ENCODE peak calls at places on chromosomes 7 and 10, in nine cellular contexts. S is mesenchymal stem cell, B is IMR-90, U is endothelial cell of umbilical vein, J is GM23248, E is colonic mucosa, F is K562, O is trophoblast cell, H is fibroblast of lung. X is an unnamed sample.

GRCh38 chr10:53977262-53977661 is 823.8 kb downstream of the PCDH15 start:
- DNase-seq in S (no peak), B (no peak), U (no peak), J (no peak), E (no peak), F (no peak), O (no peak), H (no peak), X (no peak)

GRCh38 chr10:63007112-63007511 is 126.0 kb upstream of the NRBF2 start:
- DNase-seq in S (no peak), B (no peak), U (no peak), J (no peak), E (no peak), F (no peak), O (no peak), H (no peak), X (no peak)

GRCh38 chr7:21828846-21829245 is 116.9 kb downstream of the CDCA7L start:
- DNase-seq in S (no peak), B (no peak), U (no peak), J (no peak), E (no peak), F (no peak), O (no peak), H (no peak), X (no peak)

GRCh38 chr10:93819520-93819919 is 61.8 kb downstream of the LGI1 start:
- DNase-seq in S (no peak), B (no peak), U (no peak), J (no peak), E (no peak), F (no peak), O (no peak), H (no peak), X (no peak)

GRCh38 chr7:146960747-146961416 is 844.3 kb downstream of the CNTNAP2 start:
- DNase-seq in S (no peak), B (no peak), U (no peak), J (no peak), E (no peak), F (no peak), O (no peak), H (peak), X (no peak)

GRCh38 chr10:1472178-1472577 is 265.1 kb downstream of the ADARB2 start:
- DNase-seq in S (no peak), B (no peak), U (no peak), J (no peak), E (no peak), F (no peak), O (no peak), H (no peak), X (no peak)

GRCh38 chr10:61606971-61607907 is 55.5 kb upstream of the CABCOCO1 start:
- DNase-seq in S (no peak), B (no peak), U (peak), J (peak), E (no peak), F (peak), O (peak), H (no peak), X (peak)

GRCh38 chr10:114623155-114623554 is 34.9 kb downstream of the ABLIM1 start:
- DNase-seq in S (no peak), B (no peak), U (no peak), J (no peak), E (no peak), F (no peak), O (no peak), H (no peak), X (no peak)

GRCh38 chr10:97355571-97355975 is 21.0 kb upstream of the FRAT2 start:
- DNase-seq in S (no peak), B (no peak), U (peak), J (peak), E (peak), F (no peak), O (peak), H (no peak), X (no peak)

GRCh38 chr7:131159961-131160361 is 167.7 kb upstream of the MKLN1 start:
- DNase-seq in S (peak), B (peak), U (no peak), J (peak), E (no peak), F (no peak), O (no peak), H (peak), X (no peak)

GRCh38 chr10:75400163-75400768 is 1.3 kb downstream of the ZNF503 start:
- DNase-seq in S (peak), B (no peak), U (peak), J (peak), E (no peak), F (no peak), O (no peak), H (peak), X (no peak)
- H3K9ac ChIP-seq in S (peak), B (peak), U (peak), J (peak), E (peak), F (no peak), O (peak), H (peak), X (no peak)

GRCh38 chr7:18293759-18294158 is 201.8 kb upstream of the HDAC9 start:
- DNase-seq in S (no peak), B (no peak), U (no peak), J (no peak), E (no peak), F (no peak), O (no peak), H (no peak), X (no peak)
- H3K9ac ChIP-seq in S (no peak), B (no peak), U (no peak), J (no peak), E (no peak), F (no peak), O (no peak), H (no peak), X (no peak)

DNA sequence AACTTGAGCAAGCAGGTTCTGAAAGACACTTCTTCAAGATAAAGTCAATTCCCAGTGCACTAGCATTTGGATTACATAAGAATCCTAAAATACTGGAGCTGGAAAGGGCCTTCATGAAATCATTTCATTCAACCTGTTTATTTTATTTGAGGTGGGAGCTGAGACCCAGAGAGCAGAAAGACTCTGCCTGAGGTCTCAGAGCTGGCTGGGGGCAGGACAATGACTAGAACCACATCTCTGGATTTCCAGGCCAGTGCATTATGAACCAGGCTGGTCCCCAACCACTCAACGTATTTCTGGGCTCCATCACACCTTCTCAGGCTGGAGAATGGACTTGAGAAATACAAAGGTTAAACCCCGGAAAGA is 8.4 kb downstream of the ANXA11 start:
- DNase-seq in S (no peak), B (no peak), U (no peak), J (no peak), E (no peak), F (no peak), O (no peak), H (no peak), X (no peak)
- H3K9ac ChIP-seq in S (no peak), B (no peak), U (no peak), J (no peak), E (peak), F (no peak), O (no peak), H (no peak), X (no peak)

DNA sequence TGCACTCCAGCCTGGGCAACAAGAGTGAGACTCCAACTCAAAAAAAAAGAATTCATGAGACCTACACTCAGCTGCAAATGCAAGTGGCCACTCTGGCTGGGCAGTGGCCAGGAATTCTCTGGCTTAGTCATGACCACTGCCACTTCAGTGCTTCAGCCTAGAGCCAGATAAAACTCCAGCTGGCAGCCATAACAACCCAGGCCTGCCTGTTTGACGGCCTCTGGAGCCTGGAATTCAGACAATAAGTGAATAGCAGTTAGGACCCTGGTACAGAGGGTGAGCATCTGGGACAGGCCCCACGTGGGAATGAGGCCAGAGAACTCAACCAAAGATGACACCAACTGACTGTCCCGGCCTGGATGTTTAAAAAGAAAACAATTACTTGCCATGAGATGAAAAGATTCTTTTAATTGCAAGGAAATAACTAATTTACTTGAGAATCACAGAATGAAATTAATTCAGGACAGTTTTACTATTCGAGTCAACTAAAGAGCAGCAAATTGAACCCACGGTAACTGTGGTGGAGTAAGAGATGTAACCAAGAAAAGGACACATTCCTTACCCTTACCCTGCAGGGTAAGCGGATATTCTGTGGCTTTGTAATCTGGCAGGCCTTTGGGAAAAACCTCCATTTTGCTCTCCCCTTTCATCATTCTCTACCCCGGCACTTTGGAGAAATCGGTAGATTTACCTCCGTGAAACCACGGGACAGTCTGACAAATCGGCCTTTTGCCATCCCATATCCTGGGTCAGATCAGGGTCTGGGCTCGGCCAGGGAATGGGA is 18.7 kb downstream of the RCC1L start:
- DNase-seq in S (peak), B (peak), U (peak), J (peak), E (peak), F (no peak), O (peak), H (peak), X (no peak)
- H3K9ac ChIP-seq in S (peak), B (no peak), U (no peak), J (peak), E (no peak), F (no peak), O (no peak), H (no peak), X (no peak)

GRCh38 chr10:44382131-44382858 is 2.6 kb downstream of the CXCL12 start:
- DNase-seq in S (no peak), B (no peak), U (no peak), J (peak), E (no peak), F (no peak), O (no peak), H (peak), X (no peak)
- H3K9ac ChIP-seq in S (peak), B (no peak), U (no peak), J (peak), E (peak), F (no peak), O (no peak), H (no peak), X (no peak)

GRCh38 chr7:98398567-98399372 is 2.1 kb downstream of the BAIAP2L1 start:
- DNase-seq in S (peak), B (no peak), U (no peak), J (peak), E (no peak), F (peak), O (peak), H (no peak), X (no peak)
- H3K9ac ChIP-seq in S (no peak), B (no peak), U (no peak), J (no peak), E (peak), F (peak), O (no peak), H (no peak), X (no peak)

DNA sequence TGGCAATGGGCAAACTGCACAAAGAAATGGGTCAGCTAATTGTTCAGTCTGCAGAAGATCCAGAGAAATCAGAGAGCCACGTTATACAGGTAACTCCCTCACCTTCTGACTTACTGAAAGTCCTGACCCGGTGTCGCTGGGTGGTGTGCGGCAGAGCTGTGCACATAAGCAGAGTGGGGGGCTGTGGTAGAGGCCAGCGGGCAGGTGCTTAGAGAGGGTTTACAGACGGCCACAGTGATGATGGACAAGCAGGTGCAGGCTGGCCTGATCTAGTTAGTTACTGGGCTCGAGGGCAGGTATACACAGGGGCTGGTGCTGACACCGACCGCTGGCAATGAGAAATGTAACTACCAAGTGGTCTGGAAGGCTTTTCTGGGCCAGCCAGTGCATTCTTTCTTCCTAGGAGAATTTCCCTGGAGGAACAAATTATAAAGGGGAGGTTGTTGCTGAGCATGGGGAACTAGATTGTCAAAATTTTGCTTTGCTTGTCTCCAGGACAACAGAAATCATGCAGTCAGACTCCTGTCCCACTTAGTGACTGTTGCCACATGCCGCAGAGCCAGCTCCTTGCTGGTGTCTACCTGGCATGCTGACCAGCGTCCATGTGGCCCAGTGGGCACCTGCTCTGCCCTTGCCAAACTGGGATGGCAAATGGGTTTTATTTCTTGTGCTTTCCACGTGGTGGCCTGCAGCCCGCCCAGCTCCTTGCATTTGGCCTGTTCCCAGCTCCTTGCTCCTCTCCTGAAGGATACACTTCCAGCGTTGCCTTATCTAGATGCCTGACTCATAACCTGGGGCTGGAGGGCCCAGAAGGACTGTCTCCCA is 28.8 kb downstream of the DENND10 start:
- DNase-seq in S (no peak), B (no peak), U (no peak), J (no peak), E (no peak), F (no peak), O (peak), H (no peak), X (no peak)
- H3K9ac ChIP-seq in S (no peak), B (no peak), U (no peak), J (no peak), E (no peak), F (peak), O (peak), H (no peak), X (no peak)

DNA sequence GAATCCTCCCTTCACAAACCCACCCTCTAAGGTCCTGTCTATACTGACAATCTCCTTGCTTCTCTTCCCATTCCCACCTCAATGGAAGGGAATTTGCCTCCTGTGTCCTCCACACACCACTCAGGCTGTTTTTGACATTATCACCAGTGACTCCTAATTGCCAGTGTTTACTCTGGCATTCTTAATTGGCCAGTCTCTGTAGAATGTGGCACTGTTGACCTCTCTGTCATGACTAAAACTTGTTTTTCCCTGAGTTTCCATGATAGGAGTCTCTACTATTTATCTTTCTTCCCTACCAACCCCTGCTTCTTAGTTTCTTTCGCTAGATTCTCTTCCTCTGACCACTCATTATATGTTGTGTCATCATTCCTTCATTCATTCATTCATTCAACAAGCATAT is 12.1 kb downstream of the SLC16A12 start:
- DNase-seq in S (no peak), B (no peak), U (peak), J (no peak), E (no peak), F (no peak), O (no peak), H (peak), X (no peak)
- H3K9ac ChIP-seq in S (no peak), B (no peak), U (no peak), J (no peak), E (no peak), F (no peak), O (no peak), H (no peak), X (no peak)

DNA sequence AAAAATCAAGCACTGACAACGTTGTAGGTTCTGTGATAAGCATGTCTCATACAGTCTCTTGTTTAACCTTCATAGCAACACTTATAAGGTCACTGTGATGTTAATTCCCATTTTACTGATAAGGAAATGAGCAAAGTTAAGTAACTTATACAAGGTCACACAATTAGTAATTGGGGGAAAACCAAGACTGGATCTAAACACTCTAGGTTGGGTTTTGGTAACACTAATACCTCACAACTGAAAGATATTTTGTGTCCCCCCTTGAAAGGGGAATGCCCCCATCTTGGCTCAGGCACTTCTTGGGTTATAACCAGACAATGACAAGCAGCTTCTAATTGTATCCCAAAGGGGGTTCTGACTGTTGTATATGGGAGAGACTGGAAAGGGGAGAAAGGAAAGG is 36.0 kb upstream of the ABCB4 start:
- DNase-seq in S (no peak), B (no peak), U (no peak), J (no peak), E (no peak), F (no peak), O (no peak), H (no peak), X (no peak)
- H3K9ac ChIP-seq in S (no peak), B (no peak), U (no peak), J (no peak), E (no peak), F (no peak), O (no peak), H (no peak), X (no peak)

GRCh38 chr7:100864263-100864845 is 2.8 kb upstream of the TRIP6 start:
- DNase-seq in S (no peak), B (no peak), U (no peak), J (no peak), E (no peak), F (no peak), O (no peak), H (no peak), X (no peak)

GRCh38 chr7:100865372-100865911 is 1.7 kb upstream of the TRIP6 start:
- DNase-seq in S (no peak), B (peak), U (peak), J (peak), E (no peak), F (no peak), O (peak), H (peak), X (no peak)

GRCh38 chr7:100861616-100861985 is 5.6 kb upstream of the TRIP6 start:
- DNase-seq in S (no peak), B (no peak), U (no peak), J (no peak), E (no peak), F (no peak), O (no peak), H (no peak), X (no peak)

GRCh38 chr7:100860702-100861615 is 6.2 kb upstream of the TRIP6 start:
- DNase-seq in S (no peak), B (no peak), U (no peak), J (no peak), E (no peak), F (no peak), O (no peak), H (no peak), X (no peak)

GRCh38 chr7:100863406-100863950 is 3.7 kb upstream of the TRIP6 start:
- DNase-seq in S (no peak), B (peak), U (peak), J (no peak), E (peak), F (peak), O (no peak), H (peak), X (no peak)
- H3K9ac ChIP-seq in S (no peak), B (no peak), U (no peak), J (no peak), E (no peak), F (no peak), O (no peak), H (no peak), X (no peak)